ENCODE peak calls at places on chromosome 18, in four cellular contexts. Z, E, C and N are unnamed samples.

GRCh38 chr18:51278045-51278649 is 80.7 kb upstream of the MEX3C start:
- DNase-seq in Z (peak), E (peak), C (peak), N (peak)

GRCh38 chr18:48133675-48134251 is 203.3 kb upstream of the SMAD2 start:
- DNase-seq in Z (no peak), E (no peak), C (no peak), N (no peak)

GRCh38 chr18:7958081-7958896 is 391.2 kb downstream of the PTPRM start:
- DNase-seq in Z (no peak), E (no peak), C (no peak), N (no peak)

GRCh38 chr18:9665311-9665710 is 42.8 kb upstream of the RAB31 start:
- DNase-seq in Z (no peak), E (no peak), C (peak), N (no peak)

GRCh38 chr18:56003009-56003408 is 415.0 kb upstream of the TCF4 start:
- DNase-seq in Z (no peak), E (no peak), C (no peak), N (no peak)

GRCh38 chr18:76503595-76503994 is 8.6 kb upstream of the ZNF516 start:
- DNase-seq in Z (no peak), E (no peak), C (no peak), N (no peak)

GRCh38 chr18:13217466-13217961 is 1.0 kb upstream of the LDLRAD4 start:
- DNase-seq in Z (peak), E (no peak), C (no peak), N (peak)

GRCh38 chr18:10304853-10305252 is 149.6 kb upstream of the APCDD1 start:
- DNase-seq in Z (no peak), E (no peak), C (no peak), N (no peak)

GRCh38 chr18:28511421-28511821 is 334.5 kb upstream of the CDH2 start:
- DNase-seq in Z (no peak), E (no peak), C (no peak), N (no peak)

GRCh38 chr18:6578686-6579085 is 150.8 kb upstream of the ARHGAP28 start:
- DNase-seq in Z (no peak), E (no peak), C (no peak), N (no peak)

GRCh38 chr18:76274470-76275289 is 220.4 kb downstream of the ZNF516 start:
- DNase-seq in Z (no peak), E (peak), C (peak), N (peak)

GRCh38 chr18:8847900-8848299 is 142.5 kb downstream of the MTCL1 start:
- DNase-seq in Z (no peak), E (no peak), C (no peak), N (no peak)

GRCh38 chr18:58048243-58048642 is 4.2 kb downstream of the NEDD4L start:
- DNase-seq in Z (no peak), E (no peak), C (no peak), N (no peak)

GRCh38 chr18:9760641-9761040 is 52.5 kb downstream of the RAB31 start:
- DNase-seq in Z (no peak), E (no peak), C (no peak), N (no peak)

GRCh38 chr18:77557030-77557429 is 307.4 kb downstream of the GALR1 start:
- DNase-seq in Z (no peak), E (no peak), C (no peak), N (no peak)

GRCh38 chr18:6482198-6482977 is 67.7 kb upstream of the L3MBTL4 start:
- DNase-seq in Z (peak), E (no peak), C (peak), N (peak)

GRCh38 chr18:35076556-35076955 is 35.3 kb downstream of the MAPRE2 start:
- DNase-seq in Z (no peak), E (no peak), C (no peak), N (no peak)

GRCh38 chr18:33051397-33051796 is 278.6 kb upstream of the KLHL14 start:
- DNase-seq in Z (no peak), E (no peak), C (peak), N (no peak)

GRCh38 chr18:60027397-60027796 is 127.6 kb downstream of the PMAIP1 start:
- DNase-seq in Z (no peak), E (no peak), C (peak), N (peak)

DNA sequence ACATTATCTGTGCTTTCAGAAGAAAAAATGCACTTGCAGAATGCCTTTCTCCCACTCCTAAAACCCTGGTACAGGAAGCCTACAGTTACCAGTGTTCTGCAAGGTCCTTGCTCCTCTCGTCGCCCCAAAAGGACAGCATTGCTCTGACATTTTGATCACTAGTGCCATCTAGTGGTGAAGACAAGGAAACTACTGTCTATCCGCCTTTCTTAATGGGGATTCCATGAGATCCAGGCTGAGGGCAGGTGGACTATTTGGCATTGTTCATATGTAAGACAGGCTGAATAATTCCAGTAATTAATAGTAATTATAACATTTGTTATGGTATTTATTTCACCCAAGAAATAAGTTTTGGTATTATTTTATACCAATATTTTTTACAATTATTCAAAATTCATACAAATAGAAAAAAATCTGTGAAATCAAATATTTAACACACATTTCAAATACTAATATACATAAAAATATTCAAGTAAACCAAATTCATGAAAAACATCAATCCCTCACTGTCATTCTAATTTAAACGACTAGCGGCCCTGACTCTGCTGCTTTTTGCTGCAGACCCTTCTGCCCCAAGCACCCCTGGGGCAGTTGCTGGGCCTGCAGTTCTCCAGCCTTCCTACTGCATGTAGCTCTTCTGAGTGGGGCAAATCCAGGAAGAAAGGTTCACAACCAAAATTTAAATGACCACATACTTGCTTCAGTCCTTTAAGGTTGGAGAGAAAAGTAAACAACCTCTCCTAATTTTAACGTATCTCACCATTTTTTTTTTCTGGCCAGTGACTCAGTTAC is 19.0 kb downstream of the TPGS2 start:
- DNase-seq in Z (peak), E (peak), C (peak), N (peak)
- TF ChIP-seq ELF1 in Z (no peak), E (no peak), C (no peak), N (no peak)

GRCh38 chr18:2811416-2811815 is 35.4 kb upstream of the EMILIN2 start:
- DNase-seq in Z (no peak), E (no peak), C (no peak), N (no peak)
- TF ChIP-seq ELF1 in Z (no peak), E (no peak), C (no peak), N (no peak)

GRCh38 chr18:46406539-46406932 is 250.5 kb downstream of the LOXHD1 start:
- DNase-seq in Z (no peak), E (no peak), C (no peak), N (no peak)
- TF ChIP-seq ELF1 in Z (no peak), E (no peak), C (no peak), N (no peak)

GRCh38 chr18:24214144-24214543 is 75.3 kb downstream of the CABYR start:
- DNase-seq in Z (no peak), E (no peak), C (no peak), N (no peak)

GRCh38 chr18:24214913-24215312 is 76.1 kb downstream of the CABYR start:
- DNase-seq in Z (no peak), E (no peak), C (no peak), N (no peak)

GRCh38 chr18:24220318-24220688 is 81.4 kb downstream of the CABYR start:
- DNase-seq in Z (no peak), E (no peak), C (no peak), N (no peak)

DNA sequence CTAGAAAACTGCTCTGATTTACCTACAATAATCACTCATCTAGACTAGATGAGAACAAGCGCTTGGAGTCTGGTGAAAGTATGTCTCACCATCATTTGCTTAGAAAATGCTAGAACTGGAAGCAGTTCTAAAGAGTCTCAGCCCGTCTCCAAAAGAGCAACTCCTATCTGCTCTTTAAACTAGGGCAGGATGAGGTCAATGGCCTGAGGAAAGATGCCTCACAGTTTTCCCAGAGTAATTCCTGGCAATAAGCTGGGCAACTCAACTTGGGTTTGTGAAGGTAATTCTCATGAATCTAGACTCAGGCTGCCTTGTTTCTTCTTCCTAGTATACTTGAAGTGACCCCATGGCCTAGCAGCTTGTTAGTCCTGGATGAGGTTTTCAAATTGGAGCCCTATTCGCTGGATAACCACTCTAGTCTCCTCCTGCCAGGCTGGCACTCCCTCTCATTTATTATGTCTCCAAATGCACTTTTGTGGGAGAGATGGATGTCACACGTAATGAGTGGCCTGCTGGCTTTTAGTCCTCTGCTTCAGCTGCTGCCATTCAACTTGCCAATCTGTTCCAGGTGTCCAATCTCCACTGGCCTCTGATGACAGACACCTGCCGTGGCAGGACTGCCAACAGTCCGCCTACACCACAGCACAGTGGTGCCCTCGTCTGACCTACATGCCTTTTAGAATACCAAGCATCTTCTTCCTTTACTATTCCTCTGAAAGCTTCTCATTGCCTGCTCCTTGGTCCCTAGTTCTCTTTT is 80.9 kb downstream of the CABYR start:
- DNase-seq in Z (no peak), E (no peak), C (no peak), N (no peak)
- TF ChIP-seq ELF1 in Z (no peak), E (no peak), C (no peak), N (no peak)

DNA sequence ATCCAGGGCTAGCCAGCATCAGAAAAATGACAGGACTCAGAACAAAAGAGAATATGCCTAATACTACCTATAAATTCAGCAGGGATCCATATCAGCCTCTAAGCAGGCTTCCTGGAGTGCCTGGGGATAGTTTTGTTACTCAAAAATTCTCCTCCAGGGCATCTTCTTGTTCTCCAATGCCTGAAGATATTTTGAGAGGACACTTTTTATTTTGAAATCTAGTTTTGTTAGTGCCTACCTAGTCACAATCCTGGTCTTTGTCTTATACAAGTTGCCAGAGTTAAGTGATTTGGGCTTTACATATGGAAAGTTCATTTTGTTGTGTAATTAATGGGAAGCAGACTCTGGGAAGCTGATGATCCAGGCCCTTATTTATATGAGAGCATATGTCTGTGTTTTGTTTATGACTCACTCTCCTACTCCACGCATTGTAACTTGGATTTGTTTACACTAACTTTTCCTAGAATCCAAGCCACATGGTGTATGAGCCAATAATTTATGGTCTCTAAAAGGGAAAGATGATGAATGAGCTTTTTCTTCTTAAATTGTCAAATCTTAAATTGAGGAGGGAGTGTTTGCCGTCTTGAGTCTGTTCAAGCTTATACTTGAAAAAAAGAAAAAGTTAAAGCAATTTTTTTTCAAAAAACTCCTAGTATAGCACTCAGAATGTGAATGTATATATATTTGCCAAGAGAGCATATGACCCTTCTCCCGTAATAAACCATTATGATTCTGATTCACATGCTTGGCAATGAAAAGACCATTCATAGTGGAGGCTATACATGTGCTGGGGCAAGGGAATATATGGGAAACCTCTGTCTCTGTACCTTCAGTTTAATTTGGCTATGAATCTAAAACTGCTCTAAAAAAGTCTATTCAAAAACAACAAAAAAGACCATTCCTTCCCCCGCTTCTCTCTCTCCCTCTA is 370.3 kb downstream of the SETBP1 start:
- DNase-seq in Z (no peak), E (no peak), C (no peak), N (peak)
- TF ChIP-seq ELF1 in Z (no peak), E (no peak), C (no peak), N (no peak)

GRCh38 chr18:11859282-11859797 is 8.1 kb downstream of the CHMP1B start:
- DNase-seq in Z (no peak), E (no peak), C (no peak), N (no peak)

GRCh38 chr18:11861583-11862288 is 10.5 kb downstream of the CHMP1B start:
- DNase-seq in Z (no peak), E (no peak), C (peak), N (no peak)

GRCh38 chr18:11859903-11860407 is 8.7 kb downstream of the CHMP1B start:
- DNase-seq in Z (no peak), E (peak), C (peak), N (no peak)

GRCh38 chr18:11860594-11861450 is 9.6 kb downstream of the CHMP1B start:
- DNase-seq in Z (no peak), E (no peak), C (peak), N (no peak)

GRCh38 chr18:11857177-11857887 is 6.1 kb downstream of the CHMP1B start:
- DNase-seq in Z (peak), E (peak), C (peak), N (no peak)
- TF ChIP-seq ELF1 in Z (peak), E (no peak), C (peak), N (peak)

GRCh38 chr18:54950221-54950620 is 9.0 kb downstream of the CCDC68 start:
- DNase-seq in Z (no peak), E (peak), C (peak), N (no peak)

GRCh38 chr18:54946149-54946581 is 13.1 kb downstream of the CCDC68 start:
- DNase-seq in Z (peak), E (peak), C (peak), N (no peak)

GRCh38 chr18:54947115-54947514 is 12.1 kb downstream of the CCDC68 start:
- DNase-seq in Z (no peak), E (no peak), C (no peak), N (no peak)

GRCh38 chr18:54948350-54948837 is 10.9 kb downstream of the CCDC68 start:
- DNase-seq in Z (no peak), E (no peak), C (peak), N (no peak)

DNA sequence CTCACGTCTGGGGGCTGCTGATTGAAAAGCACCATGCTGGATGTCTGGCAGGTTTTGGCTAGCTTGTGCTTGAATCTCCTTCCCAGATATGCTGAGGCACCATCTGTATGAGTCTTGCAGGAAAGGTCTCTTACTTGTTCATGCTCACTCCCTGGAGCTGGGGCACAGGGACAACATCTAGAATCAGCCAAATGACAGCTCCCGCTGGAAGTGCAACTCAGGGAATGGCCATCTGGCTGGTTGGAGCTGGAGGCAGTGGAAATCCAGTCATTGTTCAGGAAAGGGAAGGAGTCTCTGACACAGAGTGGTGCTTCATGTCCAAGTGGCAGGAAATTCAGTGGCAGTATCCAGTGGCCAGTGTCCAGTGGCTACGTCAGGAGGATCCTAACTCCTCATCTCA is 9.7 kb downstream of the CCDC68 start:
- DNase-seq in Z (no peak), E (no peak), C (no peak), N (no peak)
- TF ChIP-seq ELF1 in Z (no peak), E (no peak), C (no peak), N (no peak)

DNA sequence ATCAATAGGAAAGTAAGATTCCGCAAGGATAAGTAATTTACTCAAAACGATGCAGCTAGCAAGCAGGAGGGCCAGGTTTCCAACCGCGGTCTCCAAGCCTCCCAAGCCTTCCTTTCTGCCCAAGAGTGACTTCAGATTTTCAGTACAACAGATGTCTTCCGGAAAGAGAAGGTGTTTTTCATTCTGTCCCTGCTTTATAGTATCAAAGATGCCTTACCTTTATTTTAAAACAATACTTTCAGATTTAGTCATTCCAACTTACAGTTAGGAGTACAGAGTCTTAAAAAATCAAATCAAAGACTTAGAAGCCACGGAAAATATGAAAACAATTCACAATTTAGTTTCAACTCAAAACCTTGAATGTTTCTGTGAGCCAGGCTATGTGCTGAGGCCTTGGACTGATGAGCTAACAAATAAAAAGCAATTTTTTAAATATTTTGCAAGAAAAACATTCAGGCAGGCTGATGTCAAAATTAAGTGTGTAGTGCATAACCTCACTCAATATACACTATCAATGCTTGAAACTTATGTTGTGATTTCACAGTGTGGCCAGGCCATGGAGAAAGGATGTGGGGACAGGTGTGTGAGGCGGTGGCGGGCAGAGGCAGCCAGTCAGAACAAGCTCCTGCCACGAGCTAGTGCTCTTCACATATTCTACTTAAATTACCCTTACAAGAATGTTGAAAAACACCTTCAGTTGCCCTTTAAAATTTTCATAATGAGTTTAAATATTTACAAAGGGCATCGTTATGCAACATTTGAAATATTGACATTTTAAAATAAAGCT is 43.4 kb downstream of the CYB5A start:
- DNase-seq in Z (no peak), E (no peak), C (no peak), N (no peak)
- TF ChIP-seq ELF1 in Z (no peak), E (no peak), C (no peak), N (no peak)

GRCh38 chr18:37280701-37281100 is 284.9 kb downstream of the CELF4 start:
- DNase-seq in Z (no peak), E (no peak), C (no peak), N (no peak)

GRCh38 chr18:37287601-37288000 is 278.0 kb downstream of the CELF4 start:
- DNase-seq in Z (no peak), E (no peak), C (no peak), N (no peak)

GRCh38 chr18:37282386-37283037 is 283.1 kb downstream of the CELF4 start:
- DNase-seq in Z (peak), E (no peak), C (peak), N (peak)

GRCh38 chr18:37286801-37287200 is 278.8 kb downstream of the CELF4 start:
- DNase-seq in Z (no peak), E (no peak), C (no peak), N (no peak)

DNA sequence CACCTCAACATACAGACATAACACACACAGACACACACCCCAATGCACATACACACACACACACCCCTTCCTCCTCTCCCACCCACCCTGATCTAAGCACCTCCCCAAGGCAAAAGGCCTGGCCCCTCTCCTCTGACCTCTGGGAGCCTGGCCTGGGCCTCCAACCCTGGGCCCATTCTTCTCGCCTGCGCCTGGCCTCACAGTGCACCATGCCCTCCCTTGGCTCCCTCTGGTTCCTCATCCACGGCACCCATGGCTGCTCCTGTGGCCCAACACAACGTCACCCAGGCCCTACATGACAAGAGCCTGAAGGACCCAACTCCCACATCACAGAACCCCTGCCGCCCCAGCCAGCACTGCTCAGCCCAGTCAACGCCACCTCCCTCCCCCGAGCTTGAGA is 281.3 kb downstream of the CELF4 start:
- DNase-seq in Z (no peak), E (no peak), C (no peak), N (no peak)
- TF ChIP-seq ELF1 in Z (no peak), E (no peak), C (no peak), N (no peak)